ENCODE peak calls at places on chromosomes 11 and 22, in ten cellular contexts. U, Z, Q, X, A, B, V, L, M and C are unnamed samples. For H3K4me1, the result is how much of the 10 kb centered on the place peaks cover.

GRCh38 chr11:128756469-128756868 is 62.6 kb downstream of the FLI1 start:
- DNase-seq in U (no peak), Z (no peak), Q (no peak), X (no peak), A (no peak), B (no peak), V (no peak), L (no peak), M (no peak), C (no peak)

GRCh38 chr11:30960387-30960992 is 374.3 kb upstream of the MPPED2 start:
- DNase-seq in U (no peak), Z (peak), Q (peak), X (no peak), A (no peak), B (no peak), V (peak), L (no peak), M (no peak), C (no peak)

GRCh38 chr11:20097319-20098221 is 62.7 kb downstream of the DBX1 start:
- DNase-seq in U (no peak), Z (no peak), Q (no peak), X (no peak), A (peak), B (no peak), V (no peak), L (no peak), M (no peak), C (no peak)

GRCh38 chr11:28049338-28050216 is 58.4 kb downstream of the KIF18A start:
- DNase-seq in U (no peak), Z (no peak), Q (no peak), X (no peak), A (no peak), B (no peak), V (no peak), L (no peak), M (no peak), C (no peak)

GRCh38 chr22:18970948-18971315 is 34.8 kb upstream of the PRODH start:
- DNase-seq in U (no peak), Z (no peak), Q (peak), X (no peak), A (no peak), B (no peak), V (no peak), L (no peak), M (no peak), C (no peak)

GRCh38 chr11:57800444-57801184 is 39.0 kb downstream of the CTNND1 start:
- DNase-seq in U (peak), Z (peak), Q (peak), X (no peak), A (no peak), B (no peak), V (peak), L (no peak), M (peak), C (no peak)

GRCh38 chr11:82458777-82459176 is 274.9 kb downstream of the FAM181B start:
- DNase-seq in U (no peak), Z (no peak), Q (peak), X (no peak), A (no peak), B (no peak), V (no peak), L (no peak), M (no peak), C (no peak)

GRCh38 chr11:74932169-74932568 is 16.7 kb downstream of the XRRA1 start:
- DNase-seq in U (no peak), Z (no peak), Q (no peak), X (no peak), A (no peak), B (no peak), V (no peak), L (no peak), M (no peak), C (no peak)

GRCh38 chr22:49263101-49263500 is 564.6 kb downstream of the BRD1 start:
- DNase-seq in U (no peak), Z (no peak), Q (no peak), X (no peak), A (no peak), B (no peak), V (no peak), L (no peak), M (no peak), C (no peak)

GRCh38 chr11:43504316-43504950 is 145.7 kb downstream of the TTC17 start:
- DNase-seq in U (no peak), Z (peak), Q (peak), X (no peak), A (no peak), B (peak), V (peak), L (no peak), M (no peak), C (no peak)

GRCh38 chr11:68373810-68374501 is 61.6 kb downstream of the LRP5 start:
- DNase-seq in U (peak), Z (peak), Q (peak), X (peak), A (peak), B (peak), V (no peak), L (peak), M (no peak), C (no peak)

GRCh38 chr11:33997473-33998347 is 53.8 kb upstream of the CAPRIN1 start:
- DNase-seq in U (no peak), Z (peak), Q (peak), X (no peak), A (no peak), B (no peak), V (no peak), L (no peak), M (no peak), C (no peak)

GRCh38 chr11:3001496-3001895 is 9.4 kb upstream of the NAP1L4 start:
- DNase-seq in U (no peak), Z (no peak), Q (no peak), X (peak), A (no peak), B (no peak), V (no peak), L (peak), M (no peak), C (no peak)

GRCh38 chr11:75946531-75947530 is 131.8 kb downstream of the UVRAG start:
- DNase-seq in U (peak), Z (no peak), Q (peak), X (no peak), A (no peak), B (peak), V (no peak), L (no peak), M (no peak), C (no peak)

GRCh38 chr11:69865707-69866106 is 46.5 kb upstream of the FGF3 start:
- DNase-seq in U (no peak), Z (no peak), Q (no peak), X (no peak), A (no peak), B (no peak), V (no peak), L (no peak), M (no peak), C (no peak)

GRCh38 chr11:78586452-78587046 is 11.9 kb upstream of the NARS2 start:
- DNase-seq in U (no peak), Z (no peak), Q (no peak), X (no peak), A (no peak), B (no peak), V (peak), L (no peak), M (peak), C (no peak)

GRCh38 chr22:42180349-42180842 is 49.8 kb upstream of the CYP2D6 start:
- DNase-seq in U (no peak), Z (no peak), Q (no peak), X (no peak), A (peak), B (peak), V (no peak), L (no peak), M (peak), C (no peak)

GRCh38 chr22:42188808-42189447 is 58.3 kb upstream of the CYP2D6 start:
- DNase-seq in U (peak), Z (no peak), Q (no peak), X (no peak), A (no peak), B (no peak), V (no peak), L (no peak), M (no peak), C (no peak)

GRCh38 chr22:42187646-42188045 is 57.0 kb upstream of the CYP2D6 start:
- DNase-seq in U (no peak), Z (no peak), Q (no peak), X (no peak), A (no peak), B (no peak), V (no peak), L (no peak), M (no peak), C (no peak)

GRCh38 chr22:42185915-42186439 is 55.4 kb upstream of the CYP2D6 start:
- DNase-seq in U (no peak), Z (no peak), Q (no peak), X (no peak), A (no peak), B (no peak), V (no peak), L (no peak), M (no peak), C (no peak)

GRCh38 chr22:42184852-42185251 is 54.2 kb upstream of the CYP2D6 start:
- DNase-seq in U (no peak), Z (no peak), Q (no peak), X (no peak), A (no peak), B (no peak), V (no peak), L (no peak), M (no peak), C (no peak)
- H3K4me1 ChIP-seq in U (under half), Z (under half), Q (under half), X (under half), A (under half), B (under half), V (under half), L (under half), M (half or more), C (under half)

GRCh38 chr22:37542959-37543358 is 17.3 kb upstream of the CDC42EP1 start:
- DNase-seq in U (no peak), Z (no peak), Q (no peak), X (no peak), A (no peak), B (no peak), V (no peak), L (no peak), M (no peak), C (no peak)

GRCh38 chr22:37545703-37546435 is 14.4 kb upstream of the CDC42EP1 start:
- DNase-seq in U (peak), Z (peak), Q (peak), X (peak), A (peak), B (peak), V (no peak), L (peak), M (no peak), C (peak)

GRCh38 chr22:37546436-37547248 is 13.6 kb upstream of the CDC42EP1 start:
- DNase-seq in U (peak), Z (peak), Q (peak), X (peak), A (peak), B (peak), V (no peak), L (peak), M (no peak), C (no peak)

GRCh38 chr22:37547249-37547741 is 13.0 kb upstream of the CDC42EP1 start:
- DNase-seq in U (no peak), Z (no peak), Q (no peak), X (no peak), A (no peak), B (no peak), V (no peak), L (no peak), M (no peak), C (no peak)

GRCh38 chr22:37544955-37545702 is 15.2 kb upstream of the CDC42EP1 start:
- DNase-seq in U (peak), Z (peak), Q (peak), X (peak), A (peak), B (peak), V (peak), L (peak), M (peak), C (peak)
- H3K4me1 ChIP-seq in U (under half), Z (under half), Q (under half), X (half or more), A (under half), B (under half), V (under half), L (under half), M (under half), C (under half)

GRCh38 chr11:118628861-118629549 is 21.6 kb downstream of the PHLDB1 start:
- DNase-seq in U (no peak), Z (no peak), Q (no peak), X (no peak), A (no peak), B (no peak), V (no peak), L (no peak), M (no peak), C (no peak)

GRCh38 chr11:118629761-118630661 is 22.6 kb downstream of the PHLDB1 start:
- DNase-seq in U (peak), Z (no peak), Q (no peak), X (no peak), A (no peak), B (no peak), V (no peak), L (no peak), M (no peak), C (peak)

GRCh38 chr11:118628031-118628430 is 20.6 kb downstream of the PHLDB1 start:
- DNase-seq in U (no peak), Z (no peak), Q (no peak), X (no peak), A (no peak), B (no peak), V (no peak), L (no peak), M (no peak), C (no peak)

GRCh38 chr11:118627566-118627965 is 20.2 kb downstream of the PHLDB1 start:
- DNase-seq in U (no peak), Z (no peak), Q (no peak), X (no peak), A (no peak), B (no peak), V (no peak), L (no peak), M (no peak), C (no peak)

GRCh38 chr11:118628432-118628831 is 21.0 kb downstream of the PHLDB1 start:
- DNase-seq in U (no peak), Z (no peak), Q (no peak), X (peak), A (no peak), B (no peak), V (no peak), L (peak), M (no peak), C (no peak)
- H3K4me1 ChIP-seq in U (under half), Z (under half), Q (under half), X (half or more), A (under half), B (under half), V (under half), L (under half), M (under half), C (under half)

GRCh38 chr11:117826832-117827231 is 2.3 kb upstream of the FXYD2 start:
- DNase-seq in U (no peak), Z (no peak), Q (no peak), X (no peak), A (peak), B (no peak), V (no peak), L (no peak), M (no peak), C (no peak)

GRCh38 chr11:117826360-117826635 is 1.8 kb upstream of the FXYD2 start:
- DNase-seq in U (no peak), Z (no peak), Q (no peak), X (no peak), A (peak), B (peak), V (no peak), L (no peak), M (no peak), C (no peak)

GRCh38 chr11:117829369-117829725 is 4.8 kb upstream of the FXYD2 start:
- DNase-seq in U (peak), Z (no peak), Q (no peak), X (no peak), A (peak), B (peak), V (no peak), L (no peak), M (no peak), C (no peak)

GRCh38 chr11:117828641-117829368 is 4.3 kb upstream of the FXYD2 start:
- DNase-seq in U (peak), Z (no peak), Q (no peak), X (peak), A (peak), B (peak), V (no peak), L (no peak), M (peak), C (no peak)

DNA sequence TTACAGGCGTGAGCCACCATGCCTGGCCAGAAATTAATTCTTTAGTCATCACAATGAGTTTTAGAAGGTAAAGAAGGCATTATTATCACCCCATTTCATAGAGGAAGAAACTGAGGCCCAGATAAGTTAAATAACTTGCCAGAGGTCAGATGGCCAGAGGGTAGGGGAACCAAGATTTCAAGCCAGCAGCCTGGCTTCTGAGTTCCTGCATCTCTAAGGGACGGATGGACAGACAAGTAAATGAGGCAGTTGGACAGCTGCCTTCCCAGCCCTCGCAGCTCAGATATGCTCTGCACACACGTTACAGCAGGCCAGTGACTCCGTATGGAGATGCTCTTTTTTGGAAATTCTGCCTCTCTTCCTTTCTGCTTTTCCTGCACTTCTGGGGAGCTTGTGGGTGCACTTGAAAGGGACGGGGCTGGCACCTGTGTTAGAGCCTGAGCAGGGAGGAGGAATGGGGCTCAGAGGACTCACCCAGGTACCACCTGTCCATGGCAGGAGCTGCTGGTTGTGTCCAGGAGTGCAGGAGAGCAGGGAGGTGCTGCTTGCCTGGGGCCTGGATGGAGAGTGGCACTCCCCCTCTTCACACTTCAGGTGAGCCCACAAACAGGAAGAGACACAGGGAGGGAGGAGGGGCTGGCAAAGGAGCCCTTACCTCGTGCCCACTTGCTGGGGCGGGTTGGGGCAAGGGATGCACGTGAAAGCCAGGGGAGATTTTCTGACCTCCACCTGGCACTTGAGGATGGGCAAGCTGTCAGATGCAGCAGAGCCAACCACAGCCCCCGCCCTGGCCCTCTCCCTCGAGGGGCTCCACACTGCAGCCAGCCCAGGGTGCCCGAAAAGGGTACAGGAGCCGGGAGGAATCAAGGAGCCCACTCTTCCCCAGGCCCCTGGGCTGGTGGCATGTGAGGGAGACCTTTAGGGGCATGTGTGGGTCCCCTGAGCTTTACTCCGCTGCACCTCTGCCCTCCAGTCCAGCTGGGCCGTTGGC is 3.3 kb upstream of the FXYD2 start:
- DNase-seq in U (peak), Z (no peak), Q (no peak), X (no peak), A (peak), B (peak), V (no peak), L (no peak), M (peak), C (no peak)
- H3K4me1 ChIP-seq in U (under half), Z (under half), Q (under half), X (half or more), A (under half), B (half or more), V (under half), L (under half), M (under half), C (under half)

GRCh38 chr11:45856044-45856468 is 8.8 kb downstream of the CRY2 start:
- DNase-seq in U (no peak), Z (no peak), Q (no peak), X (no peak), A (peak), B (no peak), V (no peak), L (no peak), M (no peak), C (no peak)
- H3K4me1 ChIP-seq in U (under half), Z (half or more), Q (under half), X (half or more), A (half or more), B (half or more), V (under half), L (half or more), M (under half), C (under half)